ENCODE peak calls at places on chromosome 18, in seven cellular contexts. G is WTC11; Y is NCI-H748 treated with DMSO at 0.1 percent for 48 hours; F is NCI-H226; A is stimulated activated naive B cell treated with anti-CD40 and anti-IgM and Interleukin-4, amounts not matched to agents 10 μg/mL and 1 μg/mL and 100 μg/mL, for 72 hours; R is activated CD8-positive, alpha-beta T cell treated with anti-CD3 and anti-CD28 coated beads, Interleukin-2, amount 10 ng/mL, durations not matched to agents 7 days and 5 days; B is stimulated activated CD8-positive, alpha-beta memory T cell treated with anti-CD3 and anti-CD28 coated beads, Interleukin-2, amount 100 ng/mL, for 48 hours. X is an unnamed sample.

GRCh38 chr18:36454848-36455458 is 157.4 kb downstream of the FHOD3 start:
- DNase-seq in G (no peak), Y (peak), F (no peak), A (no peak), R (no peak), B (no peak), X (no peak)

GRCh38 chr18:702957-703659 is 9.3 kb downstream of the ENOSF1 start:
- DNase-seq in G (no peak), Y (no peak), F (peak), A (no peak), R (no peak), B (no peak), X (peak)

GRCh38 chr18:39414009-39414700 is 1848.6 kb upstream of the CELF4 start:
- DNase-seq in G (no peak), Y (no peak), F (peak), A (no peak), R (no peak), B (no peak), X (peak)

GRCh38 chr18:63267990-63268721 is 51.4 kb downstream of the BCL2 start:
- DNase-seq in G (no peak), Y (no peak), F (no peak), A (no peak), R (peak), B (no peak), X (peak)

GRCh38 chr18:58196881-58197872 is 153.2 kb downstream of the NEDD4L start:
- DNase-seq in G (no peak), Y (no peak), F (no peak), A (no peak), R (no peak), B (no peak), X (no peak)

GRCh38 chr18:57603871-57604270 is 17.4 kb upstream of the FECH start:
- DNase-seq in G (no peak), Y (no peak), F (no peak), A (no peak), R (no peak), B (no peak), X (no peak)

GRCh38 chr18:35917043-35917442 is 55.4 kb upstream of the RMP24 start:
- DNase-seq in G (no peak), Y (no peak), F (no peak), A (no peak), R (no peak), B (no peak), X (no peak)

GRCh38 chr18:25832008-25832604 is 258.3 kb downstream of the SS18 start:
- DNase-seq in G (peak), Y (peak), F (no peak), A (peak), R (peak), B (peak), X (peak)

GRCh38 chr18:12366379-12366778 is 10.6 kb downstream of the AFG3L2 start:
- DNase-seq in G (no peak), Y (no peak), F (no peak), A (no peak), R (no peak), B (no peak), X (no peak)

GRCh38 chr18:11976882-11977281 is 4.4 kb upstream of the IMPA2 start:
- DNase-seq in G (no peak), Y (no peak), F (no peak), A (no peak), R (no peak), B (no peak), X (peak)

GRCh38 chr18:10771053-10771709 is 245.4 kb downstream of the NAPG start:
- DNase-seq in G (no peak), Y (no peak), F (peak), A (no peak), R (no peak), B (no peak), X (no peak)

GRCh38 chr18:36624451-36625167 is 204.2 kb downstream of the TPGS2 start:
- DNase-seq in G (peak), Y (no peak), F (no peak), A (no peak), R (no peak), B (no peak), X (no peak)

GRCh38 chr18:22987547-22988182 is 54.5 kb downstream of the RBBP8 start:
- DNase-seq in G (no peak), Y (no peak), F (no peak), A (no peak), R (no peak), B (no peak), X (no peak)

GRCh38 chr18:45197526-45197970 is 417.7 kb upstream of the SLC14A2 start:
- DNase-seq in G (no peak), Y (no peak), F (no peak), A (peak), R (no peak), B (no peak), X (peak)

GRCh38 chr18:48674198-48674721 is 135.4 kb downstream of the CTIF start:
- DNase-seq in G (no peak), Y (no peak), F (peak), A (no peak), R (no peak), B (no peak), X (peak)

GRCh38 chr18:11148655-11149440 is 521 bp downstream of the PIEZO2 start:
- DNase-seq in G (peak), Y (no peak), F (no peak), A (no peak), R (no peak), B (no peak), X (no peak)

GRCh38 chr18:13180614-13181375 is 37.8 kb upstream of the LDLRAD4 start:
- DNase-seq in G (no peak), Y (no peak), F (peak), A (no peak), R (no peak), B (no peak), X (no peak)

GRCh38 chr18:10036479-10036878 is 122.7 kb downstream of the VAPA start:
- DNase-seq in G (no peak), Y (no peak), F (no peak), A (no peak), R (no peak), B (no peak), X (peak)

GRCh38 chr18:31649449-31649848 is 34.9 kb downstream of the B4GALT6 start:
- DNase-seq in G (no peak), Y (no peak), F (no peak), A (no peak), R (no peak), B (no peak), X (no peak)

GRCh38 chr18:59561596-59561995 is 135.6 kb downstream of the CCBE1 start:
- DNase-seq in G (no peak), Y (no peak), F (no peak), A (no peak), R (no peak), B (no peak), X (no peak)

GRCh38 chr18:35041752-35042379 is 653 bp downstream of the MAPRE2 start:
- DNase-seq in G (no peak), Y (peak), F (no peak), A (no peak), R (peak), B (no peak), X (no peak)

GRCh38 chr18:21145371-21145770 is 33.8 kb upstream of the ROCK1 start:
- DNase-seq in G (no peak), Y (no peak), F (no peak), A (no peak), R (no peak), B (no peak), X (no peak)

GRCh38 chr18:77178559-77178958 is 46.0 kb upstream of the MBP start:
- DNase-seq in G (no peak), Y (no peak), F (no peak), A (no peak), R (no peak), B (no peak), X (no peak)

GRCh38 chr18:809985-810642 is 1.9 kb downstream of the YES1 start:
- DNase-seq in G (no peak), Y (no peak), F (no peak), A (no peak), R (no peak), B (no peak), X (no peak)

GRCh38 chr18:11183621-11184020 is 34.3 kb upstream of the PIEZO2 start:
- DNase-seq in G (no peak), Y (no peak), F (no peak), A (no peak), R (no peak), B (no peak), X (no peak)

GRCh38 chr18:74228312-74228711 is 63.5 kb downstream of the CYB5A start:
- DNase-seq in G (no peak), Y (no peak), F (no peak), A (no peak), R (no peak), B (no peak), X (no peak)